ENCODE peak calls at places on chromosomes 11 and 22, in six cellular contexts. Z is amygdala; C is germinal center; P is KBM-7; W is C1 segment of cervical spinal cord; R is CD4-positive, alpha-beta T cell. A is an unnamed sample.

GRCh38 chr11:11308249-11308648 is 44.8 kb downstream of the CSNK2A3 start:
- DNase-seq in Z (no peak), C (no peak), P (no peak), W (no peak), R (no peak), A (no peak)

GRCh38 chr11:94449437-94449836 is 44.2 kb downstream of the MRE11 start:
- DNase-seq in Z (no peak), C (no peak), P (no peak), W (no peak), R (no peak), A (no peak)

GRCh38 chr11:32435511-32435946 is at the start of gene WT1:
- DNase-seq in Z (no peak), C (no peak), P (peak), W (no peak), R (no peak), A (no peak)

GRCh38 chr22:19786959-19787848 is 26.6 kb downstream of the TBX1 start:
- DNase-seq in Z (no peak), C (no peak), P (no peak), W (no peak), R (no peak), A (no peak)

GRCh38 chr11:130613396-130613795 is 165.0 kb downstream of the ADAMTS15 start:
- DNase-seq in Z (no peak), C (no peak), P (no peak), W (no peak), R (no peak), A (no peak)

GRCh38 chr11:9074338-9075029 is 16.9 kb downstream of the SCUBE2 start:
- DNase-seq in Z (no peak), C (no peak), P (no peak), W (no peak), R (no peak), A (no peak)

GRCh38 chr11:120068114-120068573 is 69.8 kb downstream of the TRIM29 start:
- DNase-seq in Z (no peak), C (no peak), P (peak), W (no peak), R (no peak), A (no peak)

GRCh38 chr11:84549221-84549620 is 1077.9 kb downstream of the DLG2 start:
- DNase-seq in Z (no peak), C (peak), P (no peak), W (no peak), R (no peak), A (no peak)

GRCh38 chr11:42315846-42316245 is 856.4 kb upstream of the LRRC4C start:
- DNase-seq in Z (no peak), C (no peak), P (no peak), W (no peak), R (no peak), A (no peak)

GRCh38 chr11:120040136-120040840 is 97.6 kb downstream of the TRIM29 start:
- DNase-seq in Z (no peak), C (no peak), P (no peak), W (no peak), R (no peak), A (no peak)

GRCh38 chr11:19558189-19558986 is 154.2 kb upstream of the NAV2 start:
- DNase-seq in Z (no peak), C (no peak), P (no peak), W (no peak), R (no peak), A (no peak)

GRCh38 chr11:30586251-30587144 is at the start of gene MPPED2:
- DNase-seq in Z (peak), C (peak), P (peak), W (no peak), R (no peak), A (no peak)

GRCh38 chr11:27701262-27702105 is 1.2 kb upstream of the BDNF start:
- DNase-seq in Z (peak), C (no peak), P (peak), W (no peak), R (no peak), A (no peak)

GRCh38 chr11:1129143-1129665 is 28.5 kb upstream of the MUC5AC start:
- DNase-seq in Z (no peak), C (no peak), P (no peak), W (no peak), R (no peak), A (no peak)

GRCh38 chr22:45072322-45072903 is 62.6 kb upstream of the PHF21B start:
- DNase-seq in Z (no peak), C (no peak), P (no peak), W (no peak), R (no peak), A (no peak)

GRCh38 chr11:316031-316701 is 2.3 kb downstream of the IFITM1 start:
- DNase-seq in Z (no peak), C (no peak), P (no peak), W (no peak), R (no peak), A (no peak)

GRCh38 chr11:63839508-63840355 is 822 bp downstream of the MARK2 start:
- DNase-seq in Z (no peak), C (peak), P (peak), W (no peak), R (peak), A (no peak)

GRCh38 chr11:65095974-65096806 is at the start of gene VPS51:
- DNase-seq in Z (peak), C (peak), P (peak), W (peak), R (peak), A (peak)

GRCh38 chr11:92136792-92137191 is 87.8 kb upstream of the FAT3 start:
- DNase-seq in Z (no peak), C (no peak), P (no peak), W (no peak), R (no peak), A (no peak)

GRCh38 chr11:77249427-77249826 is 52.1 kb downstream of the GDPD4 start:
- DNase-seq in Z (no peak), C (no peak), P (no peak), W (no peak), R (no peak), A (no peak)

GRCh38 chr11:117723625-117724024 is 73.4 kb downstream of the DSCAML1 start:
- DNase-seq in Z (no peak), C (no peak), P (no peak), W (no peak), R (no peak), A (no peak)

GRCh38 chr11:88411265-88411664 is 73.7 kb upstream of the CTSC start:
- DNase-seq in Z (no peak), C (no peak), P (no peak), W (no peak), R (no peak), A (no peak)

GRCh38 chr22:30340911-30341685 is 14.4 kb upstream of the TBC1D10A start:
- DNase-seq in Z (peak), C (no peak), P (no peak), W (peak), R (no peak), A (no peak)

GRCh38 chr11:76391039-76391438 is 9.9 kb downstream of the GVQW3 start:
- DNase-seq in Z (no peak), C (no peak), P (no peak), W (no peak), R (no peak), A (no peak)

GRCh38 chr11:55793321-55793720 is 2.0 kb upstream of the OR5D14 start:
- DNase-seq in Z (no peak), C (no peak), P (no peak), W (no peak), R (no peak), A (no peak)

GRCh38 chr22:42696331-42696967 is 24.2 kb downstream of the A4GALT start:
- DNase-seq in Z (no peak), C (peak), P (no peak), W (no peak), R (no peak), A (no peak)

GRCh38 chr22:49183826-49184216 is 643.9 kb downstream of the BRD1 start:
- DNase-seq in Z (no peak), C (no peak), P (no peak), W (no peak), R (no peak), A (no peak)